ENCODE peak calls at places on chromosomes 7 and 10, in four cellular contexts. One of them, this sample, is unnamed.

GRCh38 chr7:82593780-82594179 is 150.2 kb upstream of the CACNA2D1 start:
- DNase-seq in upper lobe of right lung: no peak
- DNase-seq in H9: no peak
- DNase-seq in dorsolateral prefrontal cortex: no peak
- DNase-seq in this sample: no peak

GRCh38 chr7:67878808-67879207 is 882.2 kb downstream of the TYW1 start:
- DNase-seq in upper lobe of right lung: no peak
- DNase-seq in H9: no peak
- DNase-seq in dorsolateral prefrontal cortex: no peak
- DNase-seq in this sample: no peak

GRCh38 chr10:128852449-128852848 is 614.6 kb upstream of the MGMT start:
- DNase-seq in upper lobe of right lung: no peak
- DNase-seq in H9: no peak
- DNase-seq in dorsolateral prefrontal cortex: peak; percentile 1
- DNase-seq in this sample: no peak

GRCh38 chr10:125797999-125798662 is 22.5 kb upstream of the MMP21 start:
- DNase-seq in dorsolateral prefrontal cortex: no peak
- DNase-seq in upper lobe of right lung: no peak
- DNase-seq in H9: no peak
- DNase-seq in this sample: no peak

GRCh38 chr10:27568196-27569175 is 64.4 kb downstream of the RAB18 start:
- DNase-seq in H9: no peak
- DNase-seq in dorsolateral prefrontal cortex: no peak
- DNase-seq in upper lobe of right lung: no peak
- DNase-seq in this sample: no peak

GRCh38 chr7:112428715-112429114 is 21.5 kb upstream of the IFRD1 start:
- DNase-seq in H9: no peak
- DNase-seq in upper lobe of right lung: no peak
- DNase-seq in dorsolateral prefrontal cortex: no peak
- DNase-seq in this sample: no peak

GRCh38 chr7:140078392-140078791 is 15.6 kb upstream of the PARP12 start:
- DNase-seq in dorsolateral prefrontal cortex: no peak
- DNase-seq in H9: peak; percentile 55
- DNase-seq in upper lobe of right lung: no peak
- DNase-seq in this sample: no peak

GRCh38 chr7:78020131-78020873 is 221.7 kb downstream of the PHTF2 start:
- DNase-seq in dorsolateral prefrontal cortex: peak; percentile 53
- DNase-seq in H9: no peak
- DNase-seq in upper lobe of right lung: no peak
- DNase-seq in this sample: peak; percentile 45

GRCh38 chr10:73744690-73744994 is 470 bp downstream of the SEC24C start:
- DNase-seq in H9: no peak
- DNase-seq in upper lobe of right lung: no peak
- DNase-seq in dorsolateral prefrontal cortex: no peak
- DNase-seq in this sample: peak; percentile 68

GRCh38 chr10:31129261-31129660 is 97.6 kb upstream of the ZNF438 start:
- DNase-seq in dorsolateral prefrontal cortex: peak; percentile 33
- DNase-seq in upper lobe of right lung: no peak
- DNase-seq in H9: peak; percentile 49
- DNase-seq in this sample: no peak

GRCh38 chr7:15620491-15621185 is 58.8 kb upstream of the AGMO start:
- DNase-seq in H9: no peak
- DNase-seq in dorsolateral prefrontal cortex: no peak
- DNase-seq in upper lobe of right lung: no peak
- DNase-seq in this sample: no peak

GRCh38 chr7:31120800-31121513 is 68.8 kb downstream of the ADCYAP1R1 start:
- DNase-seq in dorsolateral prefrontal cortex: no peak
- DNase-seq in upper lobe of right lung: no peak
- DNase-seq in H9: no peak
- DNase-seq in this sample: no peak

GRCh38 chr7:106101726-106102125 is 10.4 kb downstream of the SYPL1 start:
- DNase-seq in H9: no peak
- DNase-seq in dorsolateral prefrontal cortex: no peak
- DNase-seq in upper lobe of right lung: no peak
- DNase-seq in this sample: no peak

GRCh38 chr10:93757136-93757535 is 600 bp upstream of the LGI1 start:
- DNase-seq in H9: peak; percentile 52
- DNase-seq in upper lobe of right lung: no peak
- DNase-seq in dorsolateral prefrontal cortex: no peak
- DNase-seq in this sample: no peak

GRCh38 chr7:140723002-140723401 is 26.5 kb downstream of the NDUFB2 start:
- DNase-seq in dorsolateral prefrontal cortex: no peak
- DNase-seq in upper lobe of right lung: no peak
- DNase-seq in H9: no peak
- DNase-seq in this sample: no peak

GRCh38 chr10:865257-865656 is 66.2 kb downstream of the LARP4B start:
- DNase-seq in H9: peak; percentile 60
- DNase-seq in dorsolateral prefrontal cortex: no peak
- DNase-seq in upper lobe of right lung: no peak
- DNase-seq in this sample: no peak

GRCh38 chr7:114229251-114229650 is 185.4 kb upstream of the FOXP2 start:
- DNase-seq in H9: no peak
- DNase-seq in upper lobe of right lung: no peak
- DNase-seq in dorsolateral prefrontal cortex: no peak
- DNase-seq in this sample: no peak

GRCh38 chr7:125424721-125425120 is 495.1 kb upstream of the POT1 start:
- DNase-seq in dorsolateral prefrontal cortex: no peak
- DNase-seq in H9: no peak
- DNase-seq in upper lobe of right lung: no peak
- DNase-seq in this sample: no peak

GRCh38 chr7:130927062-130927461 is 193.1 kb upstream of the KLF14 start:
- DNase-seq in H9: no peak
- DNase-seq in upper lobe of right lung: no peak
- DNase-seq in dorsolateral prefrontal cortex: no peak
- DNase-seq in this sample: no peak

GRCh38 chr7:88141479-88141878 is 78.4 kb downstream of the SRI start:
- DNase-seq in upper lobe of right lung: no peak
- DNase-seq in dorsolateral prefrontal cortex: no peak
- DNase-seq in H9: no peak
- DNase-seq in this sample: no peak

GRCh38 chr7:138666385-138666784 is 34.8 kb downstream of the SVOPL start:
- DNase-seq in H9: no peak
- DNase-seq in dorsolateral prefrontal cortex: no peak
- DNase-seq in upper lobe of right lung: no peak
- DNase-seq in this sample: no peak

GRCh38 chr7:148993193-148993592 is 35.1 kb downstream of the PDIA4 start:
- DNase-seq in dorsolateral prefrontal cortex: no peak
- DNase-seq in upper lobe of right lung: no peak
- DNase-seq in H9: no peak
- DNase-seq in this sample: no peak

GRCh38 chr10:131766096-131766495 is 134.7 kb upstream of the PPP2R2D start:
- DNase-seq in dorsolateral prefrontal cortex: no peak
- DNase-seq in upper lobe of right lung: no peak
- DNase-seq in H9: no peak
- DNase-seq in this sample: no peak

GRCh38 chr10:118745056-118745455 is 9.7 kb downstream of the CACUL1 start:
- DNase-seq in H9: no peak
- DNase-seq in upper lobe of right lung: no peak
- DNase-seq in dorsolateral prefrontal cortex: no peak
- DNase-seq in this sample: no peak

GRCh38 chr7:154587812-154588211 is 415.1 kb downstream of the PAXIP1 start:
- DNase-seq in upper lobe of right lung: no peak
- DNase-seq in H9: no peak
- DNase-seq in dorsolateral prefrontal cortex: no peak
- DNase-seq in this sample: no peak

GRCh38 chr7:12303507-12303906 is 92.4 kb downstream of the TMEM106B start:
- DNase-seq in dorsolateral prefrontal cortex: no peak
- DNase-seq in H9: no peak
- DNase-seq in upper lobe of right lung: no peak
- DNase-seq in this sample: no peak

GRCh38 chr10:130790339-130790738 is 521.2 kb downstream of the TCERG1L start:
- DNase-seq in dorsolateral prefrontal cortex: no peak
- DNase-seq in H9: no peak
- DNase-seq in upper lobe of right lung: no peak
- DNase-seq in this sample: no peak

GRCh38 chr10:133124357-133125211 is 35.4 kb upstream of the KNDC1 start:
- DNase-seq in H9: peak; percentile 78
- DNase-seq in dorsolateral prefrontal cortex: no peak
- DNase-seq in upper lobe of right lung: peak; percentile 73
- DNase-seq in this sample: peak; percentile 63

GRCh38 chr7:55190511-55191160 is 171.8 kb downstream of the EGFR start:
- DNase-seq in dorsolateral prefrontal cortex: no peak
- DNase-seq in upper lobe of right lung: no peak
- DNase-seq in H9: no peak
- DNase-seq in this sample: no peak

GRCh38 chr10:48215983-48216505 is 58.5 kb downstream of the FRMPD2 start:
- DNase-seq in H9: no peak
- DNase-seq in upper lobe of right lung: no peak
- DNase-seq in dorsolateral prefrontal cortex: no peak
- DNase-seq in this sample: no peak

GRCh38 chr7:16982640-16983103 is 100.9 kb upstream of the AGR3 start:
- DNase-seq in H9: no peak
- DNase-seq in upper lobe of right lung: no peak
- DNase-seq in dorsolateral prefrontal cortex: no peak
- DNase-seq in this sample: peak; percentile 52

GRCh38 chr7:122987463-122987862 is 8.0 kb downstream of the TAS2R16 start:
- DNase-seq in upper lobe of right lung: no peak
- DNase-seq in dorsolateral prefrontal cortex: no peak
- DNase-seq in H9: no peak
- DNase-seq in this sample: no peak

DNA sequence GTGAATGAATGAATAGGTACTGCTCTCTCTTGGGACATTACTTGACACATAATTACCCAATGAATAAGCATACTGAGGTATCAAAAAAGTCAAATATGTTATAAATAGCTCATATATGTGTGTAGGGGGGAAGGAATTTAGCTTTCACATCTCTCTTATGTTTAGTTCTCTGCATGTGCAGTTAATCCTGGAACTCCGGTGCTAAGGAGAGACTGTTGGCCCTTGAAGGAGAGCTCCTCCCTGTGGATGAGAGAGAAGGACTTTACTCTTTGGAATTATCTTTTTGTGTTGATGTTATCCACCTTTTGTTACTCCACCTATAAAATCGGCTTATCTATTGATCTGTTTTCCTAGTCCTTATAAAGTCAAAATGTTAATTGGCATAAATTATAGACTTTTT is 1.2 kb downstream of the CFTR start:
- DNase-seq in H9: no peak
- DNase-seq in upper lobe of right lung: no peak
- DNase-seq in dorsolateral prefrontal cortex: no peak
- DNase-seq in this sample: peak; percentile 30
- TF ChIP-seq CTCF in H9: peak; percentile 27
- TF ChIP-seq CTCF in upper lobe of right lung: no peak
- TF ChIP-seq CTCF in dorsolateral prefrontal cortex: no peak
- TF ChIP-seq CTCF in this sample: no peak

DNA sequence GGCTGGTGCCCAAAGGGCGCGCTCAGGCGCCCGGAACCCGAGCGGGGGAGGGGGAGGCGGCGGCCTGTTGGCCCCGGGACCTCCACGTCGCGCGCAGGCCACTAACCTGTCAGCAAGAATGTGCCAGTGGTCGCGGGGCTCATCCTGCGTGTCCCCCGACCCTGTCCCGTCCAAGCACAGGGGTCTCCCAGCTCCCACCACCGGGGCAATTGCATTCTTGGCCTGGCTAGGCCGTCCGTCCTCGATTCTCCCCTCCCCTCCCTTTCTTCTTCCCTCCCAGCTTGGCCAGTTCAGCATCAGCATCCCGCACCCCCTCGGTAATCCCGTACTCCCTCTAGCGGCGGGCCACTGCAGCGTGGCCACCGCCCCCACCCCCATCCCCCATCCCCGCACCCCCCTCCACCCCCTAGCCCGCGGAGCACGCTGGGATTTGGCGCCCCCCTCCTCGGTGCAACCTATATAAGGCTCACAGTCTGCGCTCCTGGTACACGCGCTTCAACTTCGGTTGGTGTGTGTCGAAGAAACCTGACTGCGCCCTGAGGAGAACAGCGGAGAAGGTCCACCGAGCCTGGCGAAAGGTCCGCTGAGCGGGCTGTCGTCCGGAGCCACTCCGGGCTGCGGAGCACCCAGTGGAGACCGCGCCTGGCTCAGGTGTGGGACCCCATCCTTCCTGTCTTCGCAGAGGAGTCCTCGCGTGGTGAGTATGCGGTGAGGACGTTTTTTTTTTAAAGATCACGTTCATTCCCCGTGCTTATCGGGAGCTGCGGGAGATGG is at the start of gene SGCE:
- DNase-seq in upper lobe of right lung: peak; percentile 85
- DNase-seq in H9: peak; percentile 91
- DNase-seq in dorsolateral prefrontal cortex: peak; percentile 74
- DNase-seq in this sample: peak; percentile 77
- TF ChIP-seq CTCF in upper lobe of right lung: peak; percentile 57
- TF ChIP-seq CTCF in H9: peak; percentile 77
- TF ChIP-seq CTCF in dorsolateral prefrontal cortex: peak; percentile 79
- TF ChIP-seq CTCF in this sample: peak; percentile 72

GRCh38 chr7:115352375-115352774 is 430.5 kb downstream of the MDFIC start:
- DNase-seq in H9: no peak
- DNase-seq in dorsolateral prefrontal cortex: no peak
- DNase-seq in upper lobe of right lung: no peak
- DNase-seq in this sample: no peak
- TF ChIP-seq CTCF in H9: no peak
- TF ChIP-seq CTCF in dorsolateral prefrontal cortex: no peak
- TF ChIP-seq CTCF in upper lobe of right lung: no peak
- TF ChIP-seq CTCF in this sample: no peak

GRCh38 chr7:151148319-151149259 is 18.9 kb downstream of the GBX1 start:
- DNase-seq in H9: no peak
- DNase-seq in upper lobe of right lung: no peak
- DNase-seq in dorsolateral prefrontal cortex: no peak
- DNase-seq in this sample: no peak

GRCh38 chr7:151150388-151150787 is 17.1 kb downstream of the GBX1 start:
- DNase-seq in upper lobe of right lung: no peak
- DNase-seq in dorsolateral prefrontal cortex: no peak
- DNase-seq in H9: no peak
- DNase-seq in this sample: no peak

GRCh38 chr7:151157645-151158329 is 9.7 kb downstream of the GBX1 start:
- DNase-seq in H9: no peak
- DNase-seq in upper lobe of right lung: no peak
- DNase-seq in dorsolateral prefrontal cortex: no peak
- DNase-seq in this sample: no peak

DNA sequence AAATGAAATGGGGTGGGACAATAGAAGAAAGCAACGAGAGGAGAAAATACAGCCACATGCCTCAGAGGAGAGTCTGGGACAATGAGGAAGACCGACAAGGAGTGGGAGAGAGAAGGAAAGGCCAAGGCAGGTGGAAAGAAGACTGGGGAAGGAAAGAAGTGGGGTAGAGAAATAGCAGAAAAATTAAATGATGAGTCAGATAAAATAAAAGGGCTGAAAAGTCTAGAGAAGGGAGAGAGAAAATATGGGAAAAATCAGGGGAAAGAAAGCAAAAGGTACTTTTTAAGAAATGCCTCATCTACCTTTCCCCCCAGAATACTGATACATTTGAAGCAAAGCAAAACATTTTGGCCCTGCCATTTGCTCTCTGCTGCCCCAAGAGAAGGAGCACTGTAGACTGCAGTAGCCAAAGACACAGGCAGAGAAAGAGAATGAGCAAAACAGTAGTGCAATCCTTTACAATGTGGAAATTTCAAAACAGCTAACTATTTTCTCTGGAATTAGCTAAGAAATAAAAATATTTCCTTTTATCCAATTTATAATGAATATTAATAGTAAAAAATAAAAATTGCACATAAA is 14.5 kb downstream of the GBX1 start:
- DNase-seq in upper lobe of right lung: no peak
- DNase-seq in H9: no peak
- DNase-seq in dorsolateral prefrontal cortex: no peak
- DNase-seq in this sample: no peak
- TF ChIP-seq CTCF in upper lobe of right lung: no peak
- TF ChIP-seq CTCF in H9: peak; percentile 44
- TF ChIP-seq CTCF in dorsolateral prefrontal cortex: no peak
- TF ChIP-seq CTCF in this sample: no peak

GRCh38 chr7:28754027-28754426 is 204.1 kb downstream of the TRIL start:
- DNase-seq in dorsolateral prefrontal cortex: peak; percentile 95
- DNase-seq in H9: no peak
- DNase-seq in upper lobe of right lung: no peak
- DNase-seq in this sample: peak; percentile 24
- TF ChIP-seq CTCF in dorsolateral prefrontal cortex: peak; percentile 30
- TF ChIP-seq CTCF in H9: peak; percentile 15
- TF ChIP-seq CTCF in upper lobe of right lung: no peak
- TF ChIP-seq CTCF in this sample: no peak